ENCODE peak calls at places on chromosome 2, in five cellular contexts. U is choroid plexus epithelial cell, B is cardiac muscle cell, M is WERI-Rb-1, D is C1 segment of cervical spinal cord. T is an unnamed sample.

GRCh38 chr2:9498210-9498609 is 23.9 kb downstream of the IAH1 start:
- DNase-seq in U (no peak), B (no peak), M (no peak), D (no peak), T (no peak)

GRCh38 chr2:239179851-239180371 is 220.9 kb downstream of the HDAC4 start:
- DNase-seq in U (no peak), B (no peak), M (no peak), D (no peak), T (no peak)

GRCh38 chr2:63058149-63058741 is 7.6 kb downstream of the OTX1 start:
- DNase-seq in U (no peak), B (no peak), M (peak), D (no peak), T (no peak)

GRCh38 chr2:208112969-208113368 is 11.4 kb downstream of the CRYGD start:
- DNase-seq in U (no peak), B (no peak), M (peak), D (no peak), T (no peak)

GRCh38 chr2:28662468-28663095 is 89.0 kb upstream of the PPP1CB start:
- DNase-seq in U (peak), B (no peak), M (no peak), D (no peak), T (peak)

GRCh38 chr2:126808929-126809328 is 89.8 kb upstream of the TEX51 start:
- DNase-seq in U (no peak), B (no peak), M (no peak), D (no peak), T (no peak)

GRCh38 chr2:134275058-134275862 is 21.4 kb downstream of the MGAT5 start:
- DNase-seq in U (no peak), B (no peak), M (no peak), D (no peak), T (no peak)

GRCh38 chr2:225008935-225009334 is 33.3 kb downstream of the DOCK10 start:
- DNase-seq in U (peak), B (peak), M (peak), D (no peak), T (no peak)

GRCh38 chr2:164438490-164439205 is 182.6 kb downstream of the GRB14 start:
- DNase-seq in U (peak), B (no peak), M (no peak), D (no peak), T (no peak)

T was measured in hepatocyte.